ENCODE peak calls at places on chromosomes 13 and 19, in five cellular contexts. D is CD4-positive, alpha-beta T cell; S is mucosa of gallbladder; K is head of caudate nucleus; X is progenitor cell of endocrine pancreas. M is an unnamed sample.

GRCh38 chr19:12840091-12841079 is 2.1 kb downstream of the MAST1 start:
- DNase-seq in D (no peak), S (peak; percentile 35), K (peak; percentile 22), X (peak; percentile 69), M (peak; percentile 66)

GRCh38 chr13:28022848-28023518 is 34.5 kb upstream of the URAD start:
- DNase-seq in D (no peak), S (no peak), K (no peak), X (no peak), M (peak; percentile 1)

GRCh38 chr19:41753936-41754529 is 1.3 kb upstream of the CEACAM6 start:
- DNase-seq in D (peak; percentile 61), S (peak; percentile 65), K (peak; percentile 60), X (no peak), M (peak; percentile 33)

GRCh38 chr19:10044390-10044789 is 31.1 kb downstream of the RDH8 start:
- DNase-seq in D (no peak), S (no peak), K (no peak), X (no peak), M (no peak)

GRCh38 chr13:48155850-48156249 is 60.9 kb upstream of the MED4 start:
- DNase-seq in D (peak; percentile 39), S (no peak), K (no peak), X (no peak), M (no peak)

GRCh38 chr19:33704271-33704670 is 82.5 kb downstream of the CHST8 start:
- DNase-seq in D (no peak), S (no peak), K (no peak), X (no peak), M (no peak)

GRCh38 chr19:12484011-12484370 is 625 bp downstream of the ZNF709 start:
- DNase-seq in D (no peak), S (no peak), K (no peak), X (no peak), M (no peak)

GRCh38 chr19:46133101-46133627 is 8.7 kb upstream of the IGFL3 start:
- DNase-seq in D (no peak), S (peak; percentile 50), K (no peak), X (peak; percentile 49), M (peak; percentile 38)

GRCh38 chr19:27736225-27736624 is 1476.7 kb downstream of the UQCRFS1 start:
- DNase-seq in D (no peak), S (no peak), K (no peak), X (no peak), M (no peak)

GRCh38 chr19:9885077-9885552 is 50.0 kb downstream of the PIN1 start:
- DNase-seq in D (no peak), S (no peak), K (peak; percentile 23), X (no peak), M (no peak)

GRCh38 chr13:20264271-20265018 is 32.3 kb upstream of the GJB6 start:
- DNase-seq in D (no peak), S (no peak), K (no peak), X (no peak), M (no peak)

GRCh38 chr19:43762814-43763213 is 8.1 kb upstream of the SMG9 start:
- DNase-seq in D (no peak), S (no peak), K (no peak), X (no peak), M (no peak)

GRCh38 chr13:24923305-24923640 is 159.3 kb downstream of the RNF17 start:
- DNase-seq in D (no peak), S (no peak), K (peak; percentile 1), X (no peak), M (no peak)

GRCh38 chr19:3586124-3586626 is 897 bp downstream of the GIPC3 start:
- DNase-seq in D (peak; percentile 24), S (no peak), K (no peak), X (no peak), M (peak; percentile 44)

GRCh38 chr19:18833849-18834643 is 2.3 kb downstream of the UPF1 start:
- DNase-seq in D (no peak), S (no peak), K (no peak), X (no peak), M (no peak)

GRCh38 chr13:23175920-23176319 is 4.9 kb upstream of the SGCG start:
- DNase-seq in D (no peak), S (no peak), K (no peak), X (no peak), M (no peak)

GRCh38 chr19:28829762-28830161 is 383.2 kb downstream of the UQCRFS1 start:
- DNase-seq in D (no peak), S (no peak), K (no peak), X (no peak), M (no peak)

GRCh38 chr13:40189426-40189825 is 477.0 kb downstream of the FOXO1 start:
- DNase-seq in D (no peak), S (no peak), K (no peak), X (no peak), M (no peak)